ENCODE peak calls at places on chromosome 1, in ten cellular contexts. T is hypothalamus; X is ACHN; C is memory B cell; I is stimulated activated naive CD8-positive, alpha-beta T cell treated with anti-CD3 and anti-CD28 coated beads, Interleukin-15, Interleukin-2, amounts not matched to agents 100 U/mL and 50 U/mL, for 24 hours; S is Right ventricle myocardium inferior; B is body of pancreas; Z is stimulated activated CD4-positive, alpha-beta T cell treated with anti-CD3 and anti-CD28 coated beads, Interleukin-1b, Interleukin-23, amount 100 ng/mL, for 1 hour; K is psoas muscle; M is mucosa of gallbladder. L is an unnamed sample.

GRCh38 chr1:156816561-156817328 is at the start of gene SH2D2A:
- DNase-seq in X (no peak), I (peak), B (peak), C (peak), T (no peak), S (peak), K (no peak), Z (peak), M (peak), L (peak)

GRCh38 chr1:66553846-66554245 is 19.9 kb downstream of the SGIP1 start:
- DNase-seq in Z (no peak), I (no peak), K (no peak), T (no peak), X (no peak), C (no peak), M (no peak), S (no peak), B (no peak), L (no peak)

GRCh38 chr1:28193701-28194161 is 17.2 kb upstream of the PTAFR start:
- DNase-seq in I (no peak), M (no peak), X (no peak), T (no peak), K (no peak), S (no peak), Z (no peak), B (no peak), C (no peak), L (peak)

GRCh38 chr1:150551049-150551783 is 2.0 kb downstream of the ADAMTSL4 start:
- DNase-seq in X (no peak), B (peak), I (no peak), K (no peak), Z (no peak), T (no peak), S (peak), M (no peak), C (no peak), L (peak)

GRCh38 chr1:156126701-156127534 is 12.4 kb downstream of the LMNA start:
- DNase-seq in K (peak), I (peak), M (no peak), C (peak), B (peak), S (peak), Z (peak), X (peak), T (no peak), L (no peak)

GRCh38 chr1:199495432-199495831 is 532.1 kb upstream of the NR5A2 start:
- DNase-seq in B (no peak), K (no peak), C (no peak), S (no peak), T (no peak), X (no peak), M (no peak), Z (no peak), I (no peak), L (no peak)

GRCh38 chr1:167159782-167160181 is 60.9 kb upstream of the POU2F1 start:
- DNase-seq in Z (no peak), I (no peak), T (no peak), M (no peak), X (no peak), B (no peak), S (no peak), K (no peak), C (no peak), L (no peak)

GRCh38 chr1:94971491-94971924 is 44.6 kb upstream of the CNN3 start:
- DNase-seq in I (no peak), S (no peak), C (no peak), Z (no peak), M (no peak), B (no peak), K (no peak), X (peak), T (no peak), L (no peak)

GRCh38 chr1:193355654-193356053 is 169.2 kb upstream of the B3GALT2 start:
- DNase-seq in C (no peak), K (no peak), T (no peak), Z (no peak), I (no peak), B (no peak), S (no peak), X (no peak), M (no peak), L (no peak)

GRCh38 chr1:223794040-223794880 is 51.5 kb downstream of the TP53BP2 start:
- DNase-seq in K (no peak), M (no peak), Z (no peak), C (no peak), X (no peak), I (no peak), T (no peak), B (no peak), S (no peak), L (no peak)

GRCh38 chr1:246932366-246932700 is 585 bp upstream of the AHCTF1 start:
- DNase-seq in K (no peak), I (no peak), C (no peak), X (no peak), M (no peak), Z (no peak), S (no peak), T (no peak), B (no peak), L (peak)

GRCh38 chr1:1063945-1064831 is 9.9 kb downstream of the RNF223 start:
- DNase-seq in C (peak), Z (peak), T (no peak), I (peak), M (no peak), B (peak), S (peak), K (peak), X (peak), L (peak)

GRCh38 chr1:206882555-206882954 is 14.7 kb upstream of the IL24 start:
- DNase-seq in X (no peak), S (no peak), Z (no peak), M (no peak), K (no peak), I (no peak), C (no peak), T (no peak), B (no peak), L (no peak)